ENCODE peak calls at places on chromosome 20, in eight cellular contexts. A, O, U, D, S, P, E and I are unnamed samples. For H3K4me1 and H3K36me3, the result is how much of the 10 kb centered on the place peaks cover.

GRCh38 chr20:33908351-33908750 is 85.4 kb upstream of the RALY start:
- DNase-seq in P (no peak), D (no peak), U (peak), A (no peak), E (no peak), S (no peak), O (no peak), I (no peak)

GRCh38 chr20:4999788-5000187 is 1.5 kb downstream of the SLC23A2 start:
- DNase-seq in S (no peak), P (no peak), A (no peak), D (no peak), U (no peak), O (no peak), E (no peak), I (no peak)

GRCh38 chr20:53623454-53624206 is 30.0 kb upstream of the ZNF217 start:
- DNase-seq in A (peak), D (no peak), O (peak), P (peak), U (peak), E (peak), S (no peak), I (no peak)

GRCh38 chr20:32621071-32621913 is 36.2 kb upstream of the NOL4L start:
- DNase-seq in O (no peak), P (no peak), A (no peak), S (no peak), U (no peak), E (no peak), D (no peak), I (no peak)

GRCh38 chr20:59183751-59184150 is 20.1 kb downstream of the ZNF831 start:
- DNase-seq in E (no peak), P (no peak), A (no peak), U (no peak), O (no peak), S (no peak), D (no peak), I (no peak)

GRCh38 chr20:15867899-15868298 is 705.3 kb downstream of the KIF16B start:
- DNase-seq in U (no peak), P (no peak), E (no peak), A (no peak), S (no peak), O (peak), D (no peak), I (no peak)

GRCh38 chr20:37734228-37734980 is 40.6 kb downstream of the CTNNBL1 start:
- DNase-seq in O (no peak), D (no peak), E (no peak), P (no peak), A (no peak), S (no peak), U (no peak), I (no peak)

GRCh38 chr20:48283470-48284110 is 498.3 kb upstream of the SULF2 start:
- DNase-seq in A (peak), P (peak), D (no peak), U (peak), O (peak), S (no peak), E (peak), I (peak)

GRCh38 chr20:16601019-16601418 is 27.8 kb upstream of the KIF16B start:
- DNase-seq in P (no peak), U (no peak), S (no peak), A (no peak), D (no peak), O (no peak), E (no peak), I (no peak)

GRCh38 chr20:58025233-58025632 is 203.2 kb downstream of the ANKRD60 start:
- DNase-seq in O (no peak), P (no peak), U (no peak), S (no peak), A (peak), D (no peak), E (peak), I (no peak)

GRCh38 chr20:17810847-17811604 is 111.3 kb downstream of the BANF2 start:
- DNase-seq in O (no peak), U (no peak), E (no peak), P (no peak), D (no peak), S (no peak), A (no peak), I (no peak)

GRCh38 chr20:11755071-11755881 is 162.4 kb upstream of the BTBD3 start:
- DNase-seq in E (no peak), A (no peak), U (no peak), P (no peak), S (no peak), O (peak), D (no peak), I (no peak)

GRCh38 chr20:39853664-39854063 is 835.4 kb downstream of the MAFB start:
- DNase-seq in P (no peak), O (no peak), U (no peak), D (no peak), E (no peak), S (no peak), A (no peak), I (no peak)

GRCh38 chr20:10556519-10557083 is 117.2 kb downstream of the JAG1 start:
- DNase-seq in A (no peak), U (no peak), O (no peak), D (no peak), P (no peak), E (no peak), S (no peak), I (no peak)

GRCh38 chr20:53255102-53255710 is 283.0 kb downstream of the TSHZ2 start:
- DNase-seq in S (no peak), O (no peak), E (no peak), U (no peak), D (no peak), P (no peak), A (no peak), I (no peak)

GRCh38 chr20:12049125-12049524 is 131.4 kb downstream of the BTBD3 start:
- DNase-seq in P (no peak), O (peak), A (no peak), S (no peak), E (no peak), D (no peak), U (no peak), I (no peak)

GRCh38 chr20:44491635-44492395 is 16.1 kb downstream of the TTPAL start:
- DNase-seq in S (no peak), E (no peak), P (peak), D (no peak), O (no peak), A (no peak), U (no peak), I (no peak)

GRCh38 chr20:47785321-47785899 is at the start of gene SULF2:
- DNase-seq in P (no peak), O (peak), D (peak), E (peak), A (peak), U (no peak), S (no peak), I (no peak)

GRCh38 chr20:59809630-59810375 is 123.6 kb downstream of the SYCP2 start:
- DNase-seq in D (no peak), A (no peak), U (no peak), O (no peak), P (no peak), S (no peak), E (no peak), I (no peak)

GRCh38 chr20:61693055-61693600 is 372.6 kb downstream of the TAF4 start:
- DNase-seq in U (no peak), S (no peak), D (peak), P (no peak), A (no peak), E (no peak), O (no peak), I (peak)

GRCh38 chr20:54361485-54361884 is 113.9 kb upstream of the DOK5 start:
- DNase-seq in O (no peak), D (no peak), S (no peak), P (no peak), E (no peak), A (no peak), U (no peak), I (no peak)

GRCh38 chr20:58547527-58548475 is 32.6 kb upstream of the APCDD1L start:
- DNase-seq in P (no peak), E (no peak), D (no peak), S (no peak), O (peak), U (peak), A (no peak), I (no peak)

GRCh38 chr20:50609438-50609989 is 81.8 kb downstream of the RIPOR3 start:
- DNase-seq in E (no peak), A (no peak), D (no peak), S (no peak), U (no peak), O (no peak), P (no peak), I (no peak)

GRCh38 chr20:34940126-34940525 is 15.5 kb downstream of the GSS start:
- DNase-seq in O (no peak), A (peak), D (no peak), P (no peak), U (no peak), E (peak), S (no peak), I (no peak)

DNA sequence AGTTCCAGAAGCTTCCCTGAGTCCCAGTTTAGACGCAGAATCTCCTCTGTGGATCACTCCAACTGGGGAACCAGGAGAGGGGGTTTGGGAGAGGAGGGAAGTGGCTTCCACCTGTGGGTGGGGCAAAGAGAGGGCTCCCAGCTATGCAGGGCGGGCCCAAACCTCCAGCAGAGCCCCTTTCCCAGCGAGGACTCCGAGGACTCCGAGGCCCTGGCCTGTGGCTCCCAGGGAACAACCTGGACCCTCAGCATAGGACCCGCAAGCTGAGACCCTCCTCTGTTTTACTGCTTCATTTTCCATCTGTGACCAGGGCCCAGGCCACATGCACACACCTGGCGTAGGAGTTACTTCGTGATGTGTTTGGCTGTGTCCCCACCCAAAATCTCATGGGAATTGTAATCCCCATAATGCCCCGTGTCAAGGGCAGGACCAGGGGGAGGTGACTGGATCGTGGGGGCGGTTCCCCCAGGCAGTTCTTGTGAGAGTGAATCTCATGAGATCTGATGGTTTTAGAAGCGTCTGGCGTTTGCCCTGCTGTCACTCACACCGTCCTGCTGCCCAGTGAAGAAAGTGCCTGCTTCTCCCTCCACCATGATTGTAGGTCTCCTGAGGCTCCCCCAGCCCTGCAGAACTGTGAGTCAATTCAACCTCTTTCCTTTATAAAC is 27.9 kb downstream of the NTSR1 start:
- DNase-seq in O (no peak), P (no peak), U (peak), S (no peak), E (peak), A (no peak), D (peak), I (peak)
- H3K4me1 ChIP-seq in O (under half), P (under half), U (under half), S (under half), E (under half), A (under half), D (half or more), I (under half)

GRCh38 chr20:2470051-2470431 is 548 bp downstream of the SNRPB start:
- DNase-seq in P (peak), E (no peak), A (peak), S (peak), U (peak), O (peak), D (no peak), I (no peak)
- H3K36me3 ChIP-seq in P (under half), E (under half), A (under half), S (under half), U (under half), O (under half), D (under half), I (under half)

GRCh38 chr20:20435453-20435852 is 67.5 kb downstream of the INSM1 start:
- DNase-seq in S (no peak), A (no peak), D (no peak), O (peak), P (no peak), U (no peak), E (no peak), I (no peak)
- TF ChIP-seq CTCF in S (no peak), A (no peak), D (no peak), O (peak), P (peak), U (no peak), E (peak), I (no peak)

DNA sequence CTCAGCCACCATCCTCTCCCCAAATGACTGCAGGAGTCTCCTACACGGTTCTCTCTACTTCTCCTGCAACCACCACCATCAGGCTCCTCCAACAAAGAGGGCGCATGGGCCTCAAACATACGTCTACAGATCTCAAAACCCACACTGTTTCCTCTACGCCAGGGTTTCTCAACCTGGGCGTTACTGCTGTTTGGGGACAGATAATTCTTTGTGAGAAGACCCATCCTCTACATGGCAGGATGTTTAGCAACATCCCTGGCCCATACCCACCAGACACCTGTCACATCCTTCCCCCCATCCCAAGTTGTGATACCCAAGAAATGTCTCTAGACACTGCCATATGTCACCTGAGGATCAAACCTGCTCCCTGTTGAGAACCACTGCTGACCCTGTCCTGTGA is 45.0 kb downstream of the ELMO2 start:
- DNase-seq in S (no peak), A (no peak), U (no peak), D (no peak), E (no peak), O (no peak), P (no peak), I (no peak)
- H3K4me1 ChIP-seq in S (half or more), A (under half), U (under half), D (half or more), E (half or more), O (under half), P (under half), I (half or more)

DNA sequence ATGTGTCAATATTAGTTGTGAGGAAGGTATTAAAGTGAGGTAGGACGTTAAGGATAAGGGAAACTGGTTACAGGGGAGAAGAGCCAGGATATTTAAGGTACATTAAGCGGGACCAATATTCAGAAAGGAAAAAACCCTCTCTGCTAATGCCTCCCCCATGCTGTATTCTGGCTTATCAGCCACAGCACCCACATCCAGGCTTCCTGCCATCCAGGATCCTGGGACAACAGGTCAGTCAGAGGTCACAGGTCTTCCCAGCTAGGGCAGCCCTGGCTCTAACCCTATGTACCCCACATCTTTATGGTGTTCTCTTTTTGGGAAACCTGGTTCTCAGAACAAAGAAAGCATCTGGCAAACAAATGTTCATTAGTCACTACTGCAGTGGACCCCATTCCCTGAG is 5.3 kb downstream of the DDRGK1 start:
- DNase-seq in P (no peak), E (no peak), S (no peak), D (peak), O (no peak), U (no peak), A (no peak), I (no peak)
- H3K36me3 ChIP-seq in P (under half), E (half or more), S (under half), D (under half), O (half or more), U (under half), A (under half), I (half or more)